ENCODE peak calls at places on chromosomes 1 and 21, in eight cellular contexts. One of them, this sample, is unnamed. For H3K4me1, the result is how much of the 10 kb centered on the place peaks cover.

GRCh38 chr1:18481190-18481920 is 625 bp downstream of the KLHDC7A start:
- DNase-seq in esophagus muscularis mucosa: no peak
- DNase-seq in suprapubic skin: peak
- DNase-seq in GM12878: no peak
- DNase-seq in stomach: peak
- DNase-seq in transverse colon: no peak
- DNase-seq in prostate gland: no peak
- DNase-seq in sigmoid colon: no peak
- DNase-seq in this sample: no peak

GRCh38 chr1:82540006-82540405 is 739.3 kb downstream of the ADGRL2 start:
- DNase-seq in sigmoid colon: no peak
- DNase-seq in suprapubic skin: no peak
- DNase-seq in stomach: no peak
- DNase-seq in prostate gland: no peak
- DNase-seq in transverse colon: no peak
- DNase-seq in esophagus muscularis mucosa: no peak
- DNase-seq in GM12878: no peak
- DNase-seq in this sample: no peak

GRCh38 chr1:67748630-67749029 is 63.6 kb downstream of the GADD45A start:
- DNase-seq in prostate gland: no peak
- DNase-seq in suprapubic skin: no peak
- DNase-seq in sigmoid colon: no peak
- DNase-seq in esophagus muscularis mucosa: no peak
- DNase-seq in GM12878: peak
- DNase-seq in stomach: no peak
- DNase-seq in transverse colon: no peak
- DNase-seq in this sample: no peak

GRCh38 chr1:31354266-31354665 is 18.6 kb downstream of the FABP3 start:
- DNase-seq in suprapubic skin: no peak
- DNase-seq in stomach: no peak
- DNase-seq in sigmoid colon: no peak
- DNase-seq in GM12878: no peak
- DNase-seq in transverse colon: no peak
- DNase-seq in esophagus muscularis mucosa: no peak
- DNase-seq in prostate gland: no peak
- DNase-seq in this sample: no peak

GRCh38 chr1:21323091-21323490 is 32.8 kb upstream of the ECE1 start:
- DNase-seq in transverse colon: no peak
- DNase-seq in suprapubic skin: no peak
- DNase-seq in esophagus muscularis mucosa: no peak
- DNase-seq in prostate gland: no peak
- DNase-seq in sigmoid colon: no peak
- DNase-seq in stomach: no peak
- DNase-seq in GM12878: no peak
- DNase-seq in this sample: no peak

GRCh38 chr1:2340086-2340917 is 51.1 kb downstream of the MORN1 start:
- DNase-seq in suprapubic skin: no peak
- DNase-seq in prostate gland: no peak
- DNase-seq in GM12878: no peak
- DNase-seq in stomach: no peak
- DNase-seq in transverse colon: no peak
- DNase-seq in esophagus muscularis mucosa: no peak
- DNase-seq in sigmoid colon: no peak
- DNase-seq in this sample: no peak

GRCh38 chr1:21703318-21703963 is 34.3 kb upstream of the RAP1GAP start:
- DNase-seq in suprapubic skin: no peak
- DNase-seq in esophagus muscularis mucosa: no peak
- DNase-seq in transverse colon: no peak
- DNase-seq in sigmoid colon: no peak
- DNase-seq in stomach: no peak
- DNase-seq in prostate gland: no peak
- DNase-seq in GM12878: no peak
- DNase-seq in this sample: no peak

GRCh38 chr1:232038704-232039103 is 412.1 kb downstream of the DISC1 start:
- DNase-seq in sigmoid colon: no peak
- DNase-seq in GM12878: no peak
- DNase-seq in prostate gland: no peak
- DNase-seq in stomach: no peak
- DNase-seq in esophagus muscularis mucosa: peak
- DNase-seq in transverse colon: no peak
- DNase-seq in suprapubic skin: no peak
- DNase-seq in this sample: no peak

GRCh38 chr1:182768973-182769372 is 20.6 kb upstream of the NPL start:
- DNase-seq in GM12878: no peak
- DNase-seq in esophagus muscularis mucosa: no peak
- DNase-seq in suprapubic skin: no peak
- DNase-seq in prostate gland: no peak
- DNase-seq in stomach: no peak
- DNase-seq in sigmoid colon: no peak
- DNase-seq in transverse colon: no peak
- DNase-seq in this sample: no peak

DNA sequence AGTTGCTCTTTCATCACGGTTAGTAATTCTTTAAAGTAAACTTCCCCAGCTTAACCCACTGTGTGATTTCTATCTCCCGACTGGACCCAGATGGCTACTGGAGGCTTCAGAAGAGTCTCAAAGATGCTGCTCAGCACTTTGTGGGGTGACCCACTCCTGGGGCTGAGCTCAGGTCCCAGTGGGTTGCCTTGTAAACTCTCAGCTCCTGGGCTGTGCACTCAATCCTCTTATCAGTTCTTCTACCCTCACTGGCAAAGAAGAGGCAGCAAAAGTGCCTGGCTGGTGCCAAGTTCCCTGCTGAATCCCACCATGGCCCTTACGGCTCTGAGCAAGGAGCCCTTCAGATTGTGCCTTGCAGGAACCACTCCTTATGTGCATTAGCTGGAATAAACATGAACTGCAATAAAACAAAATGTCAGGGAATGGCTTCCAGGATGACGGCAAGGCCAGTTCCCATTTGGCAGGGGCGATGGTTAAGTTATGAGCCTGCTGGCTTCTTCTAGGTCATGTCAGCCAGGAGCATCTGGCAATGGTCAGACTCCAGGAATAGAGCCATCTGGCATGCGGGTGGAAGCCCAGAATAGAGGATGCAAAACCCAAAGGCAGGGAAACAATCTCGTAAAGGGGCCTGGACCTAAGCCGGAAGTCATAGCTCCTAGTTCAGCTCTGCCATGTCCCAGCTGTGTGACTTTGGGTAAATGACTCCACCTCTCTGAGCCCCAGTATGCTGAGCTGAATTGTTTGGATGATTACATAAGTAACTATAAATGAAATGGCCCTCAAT is 6.7 kb downstream of the MYOC start:
- DNase-seq in esophagus muscularis mucosa: peak
- DNase-seq in transverse colon: peak
- DNase-seq in GM12878: no peak
- DNase-seq in prostate gland: peak
- DNase-seq in sigmoid colon: peak
- DNase-seq in stomach: no peak
- DNase-seq in suprapubic skin: peak
- DNase-seq in this sample: peak
- TF ChIP-seq POLR2AphosphoS5 in esophagus muscularis mucosa: peak
- TF ChIP-seq POLR2AphosphoS5 in transverse colon: peak
- TF ChIP-seq POLR2AphosphoS5 in GM12878: no peak
- TF ChIP-seq POLR2AphosphoS5 in prostate gland: peak
- TF ChIP-seq POLR2AphosphoS5 in sigmoid colon: peak
- TF ChIP-seq POLR2AphosphoS5 in stomach: peak
- TF ChIP-seq POLR2AphosphoS5 in suprapubic skin: no peak
- TF ChIP-seq POLR2AphosphoS5 in this sample: no peak

GRCh38 chr1:207873055-207873890 is 37.7 kb downstream of the CD34 start:
- DNase-seq in transverse colon: no peak
- DNase-seq in sigmoid colon: no peak
- DNase-seq in suprapubic skin: no peak
- DNase-seq in GM12878: no peak
- DNase-seq in esophagus muscularis mucosa: no peak
- DNase-seq in stomach: no peak
- DNase-seq in prostate gland: no peak
- DNase-seq in this sample: no peak
- H3K4me1 ChIP-seq in transverse colon: under half
- H3K4me1 ChIP-seq in sigmoid colon: under half
- H3K4me1 ChIP-seq in suprapubic skin: under half
- H3K4me1 ChIP-seq in GM12878: under half
- H3K4me1 ChIP-seq in esophagus muscularis mucosa: half or more
- H3K4me1 ChIP-seq in stomach: half or more
- H3K4me1 ChIP-seq in prostate gland: under half
- H3K4me1 ChIP-seq in this sample: under half

DNA sequence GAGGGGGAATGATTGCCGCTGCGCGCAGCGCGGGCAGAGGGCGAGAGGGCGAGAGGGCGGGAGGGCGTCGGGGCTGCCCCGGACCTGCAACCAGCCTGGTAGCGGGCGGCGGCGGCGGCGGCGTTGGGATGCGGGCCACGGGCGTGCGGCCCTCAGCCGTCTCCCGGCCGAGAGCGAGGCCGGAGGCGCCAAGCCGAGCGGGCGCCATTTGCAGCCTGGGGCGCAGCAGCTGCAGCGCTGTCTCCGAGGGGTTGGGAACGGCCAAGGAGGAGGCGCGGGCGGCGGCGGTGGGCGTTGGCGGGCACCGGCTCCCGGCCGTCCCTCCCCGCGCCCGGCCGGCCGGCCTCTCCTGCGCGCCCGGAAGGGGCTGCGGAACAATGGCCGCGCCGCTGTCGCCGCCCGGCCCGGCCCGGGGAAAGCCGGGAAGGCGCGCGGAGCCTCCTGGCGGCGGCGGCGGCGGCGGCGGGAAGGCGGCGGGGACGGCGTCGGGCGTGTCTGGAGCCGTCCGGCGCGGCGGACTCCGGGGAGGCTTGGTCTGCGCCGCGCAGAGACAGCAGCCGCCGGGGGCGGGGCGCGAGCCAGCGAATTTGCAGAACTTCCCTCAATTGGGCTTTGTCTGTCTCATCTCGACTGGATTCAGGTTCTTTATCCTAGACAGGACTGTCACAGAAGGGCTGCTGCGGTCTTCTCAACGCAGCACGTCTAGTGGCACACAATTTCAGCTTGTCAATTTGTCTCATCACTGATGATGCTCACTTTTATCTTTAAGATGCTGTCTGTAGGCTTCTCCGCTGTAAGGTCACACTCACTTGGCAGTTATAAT is 35.7 kb downstream of the ZBTB8B start:
- DNase-seq in transverse colon: peak
- DNase-seq in prostate gland: peak
- DNase-seq in esophagus muscularis mucosa: no peak
- DNase-seq in suprapubic skin: peak
- DNase-seq in sigmoid colon: peak
- DNase-seq in GM12878: no peak
- DNase-seq in stomach: peak
- DNase-seq in this sample: no peak
- TF ChIP-seq POLR2A in transverse colon: no peak
- TF ChIP-seq POLR2A in prostate gland: no peak
- TF ChIP-seq POLR2A in esophagus muscularis mucosa: no peak
- TF ChIP-seq POLR2A in suprapubic skin: peak
- TF ChIP-seq POLR2A in sigmoid colon: no peak
- TF ChIP-seq POLR2A in GM12878: peak
- TF ChIP-seq POLR2A in stomach: no peak
- TF ChIP-seq POLR2A in this sample: no peak

GRCh38 chr21:38507374-38507942 is 9.2 kb upstream of the ERG start:
- DNase-seq in suprapubic skin: no peak
- DNase-seq in prostate gland: no peak
- DNase-seq in stomach: no peak
- DNase-seq in transverse colon: no peak
- DNase-seq in sigmoid colon: no peak
- DNase-seq in GM12878: no peak
- DNase-seq in esophagus muscularis mucosa: no peak
- DNase-seq in this sample: no peak

GRCh38 chr21:38505654-38506523 is 7.6 kb upstream of the ERG start:
- DNase-seq in transverse colon: no peak
- DNase-seq in esophagus muscularis mucosa: peak
- DNase-seq in suprapubic skin: no peak
- DNase-seq in stomach: no peak
- DNase-seq in GM12878: no peak
- DNase-seq in prostate gland: peak
- DNase-seq in sigmoid colon: no peak
- DNase-seq in this sample: no peak

GRCh38 chr21:38504056-38504455 is 5.8 kb upstream of the ERG start:
- DNase-seq in esophagus muscularis mucosa: no peak
- DNase-seq in suprapubic skin: no peak
- DNase-seq in sigmoid colon: no peak
- DNase-seq in prostate gland: no peak
- DNase-seq in transverse colon: no peak
- DNase-seq in stomach: no peak
- DNase-seq in GM12878: no peak
- DNase-seq in this sample: no peak

GRCh38 chr21:38503588-38503987 is 5.3 kb upstream of the ERG start:
- DNase-seq in stomach: no peak
- DNase-seq in prostate gland: no peak
- DNase-seq in sigmoid colon: no peak
- DNase-seq in esophagus muscularis mucosa: peak
- DNase-seq in GM12878: no peak
- DNase-seq in suprapubic skin: no peak
- DNase-seq in transverse colon: no peak
- DNase-seq in this sample: no peak

GRCh38 chr21:38506606-38507331 is 8.5 kb upstream of the ERG start:
- DNase-seq in esophagus muscularis mucosa: no peak
- DNase-seq in suprapubic skin: no peak
- DNase-seq in prostate gland: no peak
- DNase-seq in GM12878: no peak
- DNase-seq in transverse colon: peak
- DNase-seq in stomach: no peak
- DNase-seq in sigmoid colon: no peak
- DNase-seq in this sample: no peak
- TF ChIP-seq POLR2AphosphoS5 in esophagus muscularis mucosa: no peak
- TF ChIP-seq POLR2AphosphoS5 in suprapubic skin: no peak
- TF ChIP-seq POLR2AphosphoS5 in prostate gland: no peak
- TF ChIP-seq POLR2AphosphoS5 in GM12878: no peak
- TF ChIP-seq POLR2AphosphoS5 in transverse colon: no peak
- TF ChIP-seq POLR2AphosphoS5 in stomach: no peak
- TF ChIP-seq POLR2AphosphoS5 in sigmoid colon: no peak
- TF ChIP-seq POLR2AphosphoS5 in this sample: no peak

DNA sequence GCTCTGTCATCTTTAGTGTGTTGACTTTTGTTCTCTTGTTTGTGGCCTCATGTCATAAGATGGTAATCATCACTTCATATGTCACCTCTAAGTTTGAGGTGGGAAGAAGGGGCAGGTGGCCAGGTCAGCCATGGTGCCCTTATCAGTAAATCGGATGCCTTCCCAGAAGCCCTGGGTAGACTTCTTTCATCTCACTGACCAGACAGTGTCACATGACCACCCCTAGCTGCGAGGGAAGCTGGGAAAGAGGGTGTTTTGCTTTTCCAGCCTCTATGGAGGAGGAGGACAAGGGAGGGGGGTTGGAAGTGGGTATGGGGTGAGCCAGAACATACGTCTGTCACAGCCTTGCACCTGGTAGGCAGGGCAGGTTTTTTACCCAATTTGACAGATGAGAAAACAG is 28.6 kb downstream of the TNFRSF1B start:
- DNase-seq in sigmoid colon: no peak
- DNase-seq in transverse colon: no peak
- DNase-seq in stomach: no peak
- DNase-seq in esophagus muscularis mucosa: no peak
- DNase-seq in suprapubic skin: no peak
- DNase-seq in GM12878: no peak
- DNase-seq in prostate gland: no peak
- DNase-seq in this sample: no peak
- H3K4me1 ChIP-seq in sigmoid colon: under half
- H3K4me1 ChIP-seq in transverse colon: under half
- H3K4me1 ChIP-seq in stomach: under half
- H3K4me1 ChIP-seq in esophagus muscularis mucosa: under half
- H3K4me1 ChIP-seq in suprapubic skin: under half
- H3K4me1 ChIP-seq in GM12878: under half
- H3K4me1 ChIP-seq in prostate gland: under half
- H3K4me1 ChIP-seq in this sample: under half

This sample was measured in vagina.